ENCODE peak calls at places on chromosomes 1 and 21, in six cellular contexts. One of them, this sample, is unnamed.

GRCh38 chr1:117573386-117574040 is 32.3 kb upstream of the TENT5C start:
- DNase-seq in AG04450: no peak
- DNase-seq in GM12865: no peak
- DNase-seq in A549: no peak
- DNase-seq in choroid plexus epithelial cell: peak; percentile 69
- DNase-seq in tibial nerve: no peak
- DNase-seq in this sample: no peak

GRCh38 chr1:179966551-179966950 is 11.9 kb downstream of the CEP350 start:
- DNase-seq in A549: no peak
- DNase-seq in GM12865: no peak
- DNase-seq in choroid plexus epithelial cell: peak; percentile 26
- DNase-seq in tibial nerve: no peak
- DNase-seq in AG04450: no peak
- DNase-seq in this sample: no peak

GRCh38 chr21:42997053-42997452 is 22.7 kb downstream of the PKNOX1 start:
- DNase-seq in GM12865: no peak
- DNase-seq in choroid plexus epithelial cell: peak; percentile 99
- DNase-seq in tibial nerve: no peak
- DNase-seq in AG04450: peak; percentile 90
- DNase-seq in A549: no peak
- DNase-seq in this sample: no peak

GRCh38 chr1:6273380-6273891 is 12.5 kb upstream of the GPR153 start:
- DNase-seq in choroid plexus epithelial cell: peak; percentile 53
- DNase-seq in GM12865: no peak
- DNase-seq in A549: no peak
- DNase-seq in AG04450: peak; percentile 13
- DNase-seq in tibial nerve: no peak
- DNase-seq in this sample: no peak

GRCh38 chr1:97304366-97304765 is 582.8 kb downstream of the PTBP2 start:
- DNase-seq in choroid plexus epithelial cell: peak; percentile 5
- DNase-seq in AG04450: no peak
- DNase-seq in GM12865: no peak
- DNase-seq in tibial nerve: no peak
- DNase-seq in A549: no peak
- DNase-seq in this sample: no peak

GRCh38 chr1:85654066-85654782 is 54.0 kb downstream of the ZNHIT6 start:
- DNase-seq in AG04450: no peak
- DNase-seq in GM12865: no peak
- DNase-seq in choroid plexus epithelial cell: peak; percentile 65
- DNase-seq in A549: no peak
- DNase-seq in tibial nerve: no peak
- DNase-seq in this sample: no peak

GRCh38 chr1:245211761-245212160 is 57.0 kb downstream of the KIF26B start:
- DNase-seq in choroid plexus epithelial cell: no peak
- DNase-seq in A549: no peak
- DNase-seq in AG04450: no peak
- DNase-seq in GM12865: no peak
- DNase-seq in tibial nerve: no peak
- DNase-seq in this sample: no peak

GRCh38 chr1:245622332-245623014 is 467.7 kb downstream of the KIF26B start:
- DNase-seq in A549: no peak
- DNase-seq in choroid plexus epithelial cell: no peak
- DNase-seq in AG04450: no peak
- DNase-seq in GM12865: no peak
- DNase-seq in tibial nerve: no peak
- DNase-seq in this sample: no peak

GRCh38 chr1:41576620-41577019 is 92.1 kb upstream of the EDN2 start:
- DNase-seq in tibial nerve: no peak
- DNase-seq in AG04450: no peak
- DNase-seq in A549: no peak
- DNase-seq in GM12865: no peak
- DNase-seq in choroid plexus epithelial cell: no peak
- DNase-seq in this sample: no peak

GRCh38 chr1:234533975-234534876 is 55.2 kb upstream of the TARBP1 start:
- DNase-seq in AG04450: peak; percentile 97
- DNase-seq in tibial nerve: peak; percentile 97
- DNase-seq in A549: no peak
- DNase-seq in GM12865: no peak
- DNase-seq in choroid plexus epithelial cell: peak; percentile 100
- DNase-seq in this sample: peak; percentile 72

GRCh38 chr1:2968471-2968881 is 52.8 kb upstream of the ACTRT2 start:
- DNase-seq in GM12865: no peak
- DNase-seq in choroid plexus epithelial cell: no peak
- DNase-seq in A549: no peak
- DNase-seq in AG04450: no peak
- DNase-seq in tibial nerve: no peak
- DNase-seq in this sample: peak; percentile 29

GRCh38 chr1:232263452-232263851 is 366.5 kb downstream of the SIPA1L2 start:
- DNase-seq in tibial nerve: no peak
- DNase-seq in choroid plexus epithelial cell: no peak
- DNase-seq in A549: no peak
- DNase-seq in GM12865: no peak
- DNase-seq in AG04450: no peak
- DNase-seq in this sample: peak; percentile 28

GRCh38 chr1:58402444-58402843 is 144.1 kb downstream of the OMA1 start:
- DNase-seq in choroid plexus epithelial cell: peak; percentile 27
- DNase-seq in GM12865: no peak
- DNase-seq in AG04450: no peak
- DNase-seq in tibial nerve: no peak
- DNase-seq in A549: no peak
- DNase-seq in this sample: no peak

GRCh38 chr1:178543291-178543609 is 30.3 kb downstream of the TEX35 start:
- DNase-seq in GM12865: no peak
- DNase-seq in A549: no peak
- DNase-seq in choroid plexus epithelial cell: no peak
- DNase-seq in AG04450: no peak
- DNase-seq in tibial nerve: no peak
- DNase-seq in this sample: no peak

GRCh38 chr21:33854604-33855003 is 61.0 kb downstream of the ATP5PO start:
- DNase-seq in A549: peak; percentile 29
- DNase-seq in tibial nerve: no peak
- DNase-seq in AG04450: no peak
- DNase-seq in GM12865: no peak
- DNase-seq in choroid plexus epithelial cell: peak; percentile 32
- DNase-seq in this sample: no peak

GRCh38 chr21:16418663-16419062 is 688.9 kb downstream of the USP25 start:
- DNase-seq in GM12865: no peak
- DNase-seq in A549: no peak
- DNase-seq in choroid plexus epithelial cell: no peak
- DNase-seq in tibial nerve: no peak
- DNase-seq in AG04450: no peak
- DNase-seq in this sample: no peak

GRCh38 chr1:94690033-94690712 is 130.0 kb upstream of the SLC44A3 start:
- DNase-seq in choroid plexus epithelial cell: no peak
- DNase-seq in A549: no peak
- DNase-seq in tibial nerve: no peak
- DNase-seq in AG04450: peak; percentile 39
- DNase-seq in GM12865: no peak
- DNase-seq in this sample: no peak

GRCh38 chr1:22754106-22754768 is 43.6 kb downstream of the EPHB2 start:
- DNase-seq in tibial nerve: no peak
- DNase-seq in AG04450: no peak
- DNase-seq in GM12865: peak; percentile 90
- DNase-seq in A549: no peak
- DNase-seq in choroid plexus epithelial cell: peak; percentile 30
- DNase-seq in this sample: no peak

GRCh38 chr1:48107516-48107915 is 110.3 kb upstream of the TRABD2B start:
- DNase-seq in choroid plexus epithelial cell: peak; percentile 14
- DNase-seq in A549: peak; percentile 0
- DNase-seq in AG04450: no peak
- DNase-seq in GM12865: peak; percentile 5
- DNase-seq in tibial nerve: no peak
- DNase-seq in this sample: no peak

GRCh38 chr1:226682841-226683800 is 56.0 kb downstream of the ITPKB start:
- DNase-seq in tibial nerve: no peak
- DNase-seq in choroid plexus epithelial cell: no peak
- DNase-seq in AG04450: no peak
- DNase-seq in GM12865: no peak
- DNase-seq in A549: no peak
- DNase-seq in this sample: no peak

GRCh38 chr1:245583575-245584330 is 429.0 kb downstream of the KIF26B start:
- DNase-seq in tibial nerve: no peak
- DNase-seq in GM12865: no peak
- DNase-seq in AG04450: no peak
- DNase-seq in A549: peak; percentile 26
- DNase-seq in choroid plexus epithelial cell: no peak
- DNase-seq in this sample: no peak

GRCh38 chr1:22037520-22037919 is 15.0 kb upstream of the CDC42 start:
- DNase-seq in AG04450: no peak
- DNase-seq in A549: no peak
- DNase-seq in tibial nerve: no peak
- DNase-seq in GM12865: no peak
- DNase-seq in choroid plexus epithelial cell: no peak
- DNase-seq in this sample: no peak

GRCh38 chr1:109438798-109439297 is 12.6 kb upstream of the PSMA5 start:
- DNase-seq in GM12865: peak; percentile 47
- DNase-seq in choroid plexus epithelial cell: peak; percentile 98
- DNase-seq in A549: peak; percentile 20
- DNase-seq in AG04450: peak; percentile 84
- DNase-seq in tibial nerve: no peak
- DNase-seq in this sample: no peak

GRCh38 chr1:177425241-177425640 is 254.5 kb downstream of the BRINP2 start:
- DNase-seq in A549: no peak
- DNase-seq in choroid plexus epithelial cell: no peak
- DNase-seq in tibial nerve: no peak
- DNase-seq in GM12865: no peak
- DNase-seq in AG04450: no peak
- DNase-seq in this sample: no peak

GRCh38 chr1:215474940-215475339 is 92.2 kb upstream of the KCTD3 start:
- DNase-seq in tibial nerve: no peak
- DNase-seq in AG04450: no peak
- DNase-seq in A549: no peak
- DNase-seq in GM12865: no peak
- DNase-seq in choroid plexus epithelial cell: no peak
- DNase-seq in this sample: no peak

GRCh38 chr21:23217597-23217996 is 2219.4 kb downstream of the NCAM2 start:
- DNase-seq in A549: no peak
- DNase-seq in tibial nerve: no peak
- DNase-seq in AG04450: no peak
- DNase-seq in choroid plexus epithelial cell: no peak
- DNase-seq in GM12865: no peak
- DNase-seq in this sample: no peak

GRCh38 chr1:55685560-55685959 is 470.4 kb upstream of the USP24 start:
- DNase-seq in choroid plexus epithelial cell: no peak
- DNase-seq in tibial nerve: no peak
- DNase-seq in AG04450: no peak
- DNase-seq in GM12865: no peak
- DNase-seq in A549: no peak
- DNase-seq in this sample: no peak

GRCh38 chr1:6517435-6517851 is 26.0 kb upstream of the PLEKHG5 start:
- DNase-seq in GM12865: no peak
- DNase-seq in choroid plexus epithelial cell: no peak
- DNase-seq in tibial nerve: no peak
- DNase-seq in AG04450: no peak
- DNase-seq in A549: no peak
- DNase-seq in this sample: no peak

GRCh38 chr1:220551718-220552117 is 23.8 kb downstream of the MARK1 start:
- DNase-seq in AG04450: no peak
- DNase-seq in choroid plexus epithelial cell: no peak
- DNase-seq in tibial nerve: no peak
- DNase-seq in GM12865: no peak
- DNase-seq in A549: no peak
- DNase-seq in this sample: no peak

GRCh38 chr1:67674260-67675011 is 10.6 kb upstream of the GADD45A start:
- DNase-seq in AG04450: no peak
- DNase-seq in tibial nerve: no peak
- DNase-seq in GM12865: peak; percentile 38
- DNase-seq in choroid plexus epithelial cell: no peak
- DNase-seq in A549: no peak
- DNase-seq in this sample: no peak

GRCh38 chr1:915295-916172 is 8.2 kb upstream of the SAMD11 start:
- DNase-seq in GM12865: no peak
- DNase-seq in tibial nerve: no peak
- DNase-seq in A549: no peak
- DNase-seq in AG04450: no peak
- DNase-seq in choroid plexus epithelial cell: no peak
- DNase-seq in this sample: no peak

DNA sequence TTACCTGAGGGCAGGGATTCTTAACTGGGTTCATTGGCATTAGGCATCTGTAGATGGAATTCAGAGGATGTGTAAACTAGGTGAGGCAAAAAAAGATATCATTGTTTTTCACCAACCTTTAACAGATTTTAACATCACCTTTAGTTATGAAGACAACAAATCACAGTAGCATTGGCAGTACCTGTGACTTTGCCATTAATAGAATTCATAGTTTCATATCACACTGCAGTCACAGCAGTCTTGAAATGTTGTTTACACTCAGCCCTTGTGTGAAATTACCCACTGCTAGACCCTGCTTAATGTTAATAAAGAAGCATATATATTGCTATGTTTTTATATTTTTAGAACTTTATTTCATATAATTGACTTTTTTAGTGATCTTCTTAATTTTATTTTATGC is 1.7 kb upstream of the INAVA start:
- DNase-seq in tibial nerve: no peak
- DNase-seq in AG04450: no peak
- DNase-seq in A549: no peak
- DNase-seq in GM12865: peak; percentile 35
- DNase-seq in choroid plexus epithelial cell: no peak
- DNase-seq in this sample: no peak
- H3K4me3 ChIP-seq in tibial nerve: no peak overlapping the region
- H3K4me3 ChIP-seq in AG04450: no peak overlapping the region
- H3K4me3 ChIP-seq in A549: peak overlapping the region; percentile 68
- H3K4me3 ChIP-seq in GM12865: peak overlapping the region; percentile 70
- H3K4me3 ChIP-seq in choroid plexus epithelial cell: no peak overlapping the region
- H3K4me3 ChIP-seq in this sample: no peak overlapping the region

DNA sequence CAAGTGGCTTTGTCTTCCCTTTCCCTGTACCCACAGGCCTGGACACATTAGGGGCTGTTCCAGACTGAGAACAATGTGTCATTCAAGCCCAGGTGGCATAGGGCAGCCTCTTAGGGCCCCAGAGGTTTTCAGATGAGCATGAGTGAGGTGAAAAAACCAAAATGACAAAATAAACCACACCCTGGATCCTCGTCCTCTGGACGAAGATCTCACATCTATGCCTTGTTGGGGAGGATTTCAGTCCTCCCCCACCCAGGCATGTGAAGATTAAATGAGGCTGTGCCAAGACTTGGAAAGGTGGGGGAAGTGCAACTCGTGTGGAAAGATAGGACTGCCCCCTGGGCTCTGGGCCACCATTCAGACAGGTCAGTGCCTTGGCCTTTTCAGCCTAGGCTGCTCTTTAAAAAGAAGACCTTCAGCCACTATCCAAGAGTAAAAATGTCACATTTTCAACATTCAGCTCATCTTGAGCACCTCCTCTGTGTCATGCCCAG is 32.8 kb upstream of the IL19 start:
- DNase-seq in choroid plexus epithelial cell: no peak
- DNase-seq in GM12865: peak; percentile 45
- DNase-seq in AG04450: no peak
- DNase-seq in A549: no peak
- DNase-seq in tibial nerve: no peak
- DNase-seq in this sample: no peak
- TF ChIP-seq CTCF in choroid plexus epithelial cell: no peak
- TF ChIP-seq CTCF in GM12865: no peak
- TF ChIP-seq CTCF in AG04450: no peak
- TF ChIP-seq CTCF in A549: no peak
- TF ChIP-seq CTCF in tibial nerve: no peak
- TF ChIP-seq CTCF in this sample: no peak

GRCh38 chr1:172143384-172144025 is 277.0 kb upstream of the C1orf105 start:
- DNase-seq in A549: no peak
- DNase-seq in AG04450: no peak
- DNase-seq in GM12865: no peak
- DNase-seq in tibial nerve: no peak
- DNase-seq in choroid plexus epithelial cell: peak; percentile 93
- DNase-seq in this sample: no peak
- H3K4me3 ChIP-seq in A549: no peak overlapping the region
- H3K4me3 ChIP-seq in AG04450: peak overlapping the region; percentile 84
- H3K4me3 ChIP-seq in GM12865: no peak overlapping the region
- H3K4me3 ChIP-seq in tibial nerve: peak overlapping the region; percentile 33
- H3K4me3 ChIP-seq in choroid plexus epithelial cell: peak overlapping the region; percentile 69
- H3K4me3 ChIP-seq in this sample: no peak overlapping the region

GRCh38 chr1:225437710-225438437 is 10.0 kb upstream of the LBR start:
- DNase-seq in A549: peak; percentile 52
- DNase-seq in choroid plexus epithelial cell: peak; percentile 60
- DNase-seq in tibial nerve: no peak
- DNase-seq in AG04450: no peak
- DNase-seq in GM12865: no peak
- DNase-seq in this sample: peak; percentile 48
- TF ChIP-seq CTCF in A549: peak; percentile 39
- TF ChIP-seq CTCF in choroid plexus epithelial cell: peak; percentile 83
- TF ChIP-seq CTCF in tibial nerve: no peak
- TF ChIP-seq CTCF in AG04450: peak; percentile 77
- TF ChIP-seq CTCF in GM12865: no peak
- TF ChIP-seq CTCF in this sample: no peak

This sample was measured in mucosa of descending colon.